ENCODE peak calls at places on chromosomes 6 and 20, in seven cellular contexts. N, K, R, V, W, T and D are unnamed samples.

GRCh38 chr6:139743629-139744028 is 369.2 kb upstream of the CITED2 start:
- DNase-seq in N (peak; percentile 94), K (peak; percentile 91), R (no peak), V (no peak), W (no peak), T (peak; percentile 81), D (no peak)

GRCh38 chr20:32153156-32153665 is 43.7 kb downstream of the TM9SF4 start:
- DNase-seq in N (no peak), K (no peak), R (no peak), V (no peak), W (no peak), T (no peak), D (no peak)

GRCh38 chr6:7919871-7920270 is 9.3 kb upstream of the TXNDC5 start:
- DNase-seq in N (peak; percentile 86), K (peak; percentile 92), R (no peak), V (no peak), W (no peak), T (no peak), D (no peak)

GRCh38 chr6:150076196-150076893 is 7.4 kb upstream of the ULBP3 start:
- DNase-seq in N (no peak), K (no peak), R (no peak), V (no peak), W (no peak), T (no peak), D (no peak)

GRCh38 chr6:90184334-90185298 is 112.0 kb downstream of the BACH2 start:
- DNase-seq in N (peak; percentile 44), K (peak; percentile 22), R (peak; percentile 42), V (no peak), W (no peak), T (no peak), D (no peak)

GRCh38 chr6:1131285-1132079 is 180.4 kb upstream of the FOXQ1 start:
- DNase-seq in N (peak; percentile 84), K (peak; percentile 2), R (no peak), V (no peak), W (no peak), T (peak; percentile 83), D (no peak)

GRCh38 chr6:151399679-151400078 is 8.3 kb upstream of the ZBTB2 start:
- DNase-seq in N (peak; percentile 46), K (no peak), R (no peak), V (no peak), W (no peak), T (no peak), D (no peak)

GRCh38 chr6:34272022-34272926 is 23.5 kb upstream of the SMIM29 start:
- DNase-seq in N (no peak), K (no peak), R (peak; percentile 8), V (no peak), W (no peak), T (no peak), D (no peak)

GRCh38 chr6:42138630-42139619 is 3.5 kb downstream of the C6orf132 start:
- DNase-seq in N (no peak), K (peak; percentile 42), R (no peak), V (no peak), W (no peak), T (peak; percentile 42), D (no peak)

GRCh38 chr6:156390621-156391378 is 386.4 kb upstream of the ARID1B start:
- DNase-seq in N (no peak), K (no peak), R (no peak), V (no peak), W (no peak), T (no peak), D (no peak)

GRCh38 chr20:8331740-8332412 is 199.8 kb downstream of the PLCB1 start:
- DNase-seq in N (no peak), K (peak; percentile 87), R (peak; percentile 45), V (peak; percentile 31), W (no peak), T (peak; percentile 77), D (no peak)

GRCh38 chr6:87939776-87940175 is 107.9 kb upstream of the SPACA1 start:
- DNase-seq in N (no peak), K (no peak), R (no peak), V (no peak), W (no peak), T (no peak), D (no peak)

GRCh38 chr6:33898771-33899170 is 95.0 kb upstream of the MLN start:
- DNase-seq in N (no peak), K (no peak), R (no peak), V (no peak), W (no peak), T (no peak), D (no peak)

GRCh38 chr6:121285041-121285440 is 49.2 kb downstream of the TBC1D32 start:
- DNase-seq in N (no peak), K (peak; percentile 74), R (no peak), V (no peak), W (no peak), T (peak; percentile 77), D (no peak)

GRCh38 chr20:59724457-59725366 is 120.4 kb downstream of the PHACTR3 start:
- DNase-seq in N (no peak), K (no peak), R (no peak), V (no peak), W (no peak), T (no peak), D (no peak)

GRCh38 chr6:56959094-56959493 is 4.2 kb downstream of the BEND6 start:
- DNase-seq in N (no peak), K (no peak), R (no peak), V (no peak), W (no peak), T (no peak), D (no peak)

GRCh38 chr6:92779758-92780157 is 639.6 kb downstream of the EPHA7 start:
- DNase-seq in N (peak; percentile 30), K (peak; percentile 67), R (peak; percentile 52), V (peak; percentile 16), W (no peak), T (peak; percentile 80), D (no peak)

GRCh38 chr6:36247691-36248090 is 22.2 kb upstream of the PNPLA1 start:
- DNase-seq in N (no peak), K (peak; percentile 85), R (no peak), V (no peak), W (no peak), T (no peak), D (no peak)

GRCh38 chr6:166344240-166344639 is 1.9 kb upstream of the SFT2D1 start:
- DNase-seq in N (no peak), K (no peak), R (no peak), V (no peak), W (no peak), T (no peak), D (no peak)

GRCh38 chr20:11582073-11582472 is 335.6 kb upstream of the BTBD3 start:
- DNase-seq in N (no peak), K (peak; percentile 70), R (no peak), V (no peak), W (no peak), T (no peak), D (no peak)

GRCh38 chr20:57498425-57499400 is 26.2 kb downstream of the CTCFL start:
- DNase-seq in N (peak; percentile 41), K (peak; percentile 44), R (no peak), V (no peak), W (no peak), T (peak; percentile 23), D (peak; percentile 41)

DNA sequence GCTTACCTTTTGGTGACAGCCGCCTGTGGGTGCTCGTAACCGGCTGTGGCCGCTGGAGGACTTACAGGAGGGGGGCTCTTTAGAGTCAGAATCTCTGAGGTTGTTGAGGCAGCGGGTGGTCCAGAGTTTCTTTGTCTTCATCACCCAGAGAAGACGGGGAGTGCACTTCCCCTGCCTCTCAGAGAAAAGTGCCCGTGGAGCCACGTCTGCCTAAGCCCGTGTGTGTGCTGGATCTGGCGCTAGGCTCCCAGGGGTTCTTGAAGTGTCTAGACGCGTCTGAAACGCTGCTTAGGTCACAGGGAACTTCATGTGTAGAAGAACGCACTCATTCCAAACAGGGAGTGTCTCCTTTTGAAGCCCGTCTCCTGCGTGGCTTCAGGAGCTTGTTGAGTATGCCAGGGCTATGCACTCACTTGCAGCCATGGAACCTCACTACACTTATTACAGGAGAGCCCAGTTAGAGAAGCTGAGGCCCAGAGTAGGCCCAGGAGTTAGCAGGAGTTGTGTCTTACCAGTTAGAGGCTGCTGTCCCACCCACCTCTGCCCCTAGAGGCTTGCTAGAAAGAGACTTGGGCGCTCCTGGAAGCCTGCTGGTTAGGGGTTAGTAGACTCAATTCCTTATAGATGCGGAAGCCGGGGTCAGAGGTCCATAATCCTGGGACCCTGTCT is 1.3 kb downstream of the LSM14B start:
- DNase-seq in N (no peak), K (peak; percentile 33), R (no peak), V (no peak), W (no peak), T (peak; percentile 33), D (no peak)
- TF ChIP-seq CTCF in N (no peak), K (no peak), R (no peak), V (no peak), W (no peak), T (peak; percentile 8), D (no peak)

GRCh38 chr6:15389759-15390723 is 144.2 kb downstream of the JARID2 start:
- DNase-seq in N (no peak), K (peak; percentile 73), R (no peak), V (no peak), W (no peak), T (peak; percentile 74), D (peak; percentile 61)
- TF ChIP-seq CTCF in N (peak; percentile 27), K (peak; percentile 78), R (peak; percentile 54), V (peak; percentile 58), W (no peak), T (peak; percentile 73), D (peak; percentile 79)

GRCh38 chr20:41604002-41604401 is 14.2 kb downstream of the CHD6 start:
- DNase-seq in N (no peak), K (no peak), R (no peak), V (no peak), W (no peak), T (no peak), D (no peak)
- TF ChIP-seq CTCF in N (no peak), K (peak; percentile 19), R (no peak), V (no peak), W (no peak), T (no peak), D (no peak)

GRCh38 chr20:46062621-46063020 is 27.1 kb downstream of the NCOA5 start:
- DNase-seq in N (no peak), K (no peak), R (no peak), V (no peak), W (no peak), T (no peak), D (no peak)

GRCh38 chr20:46062151-46062550 is 27.6 kb downstream of the NCOA5 start:
- DNase-seq in N (no peak), K (no peak), R (no peak), V (no peak), W (no peak), T (no peak), D (no peak)

GRCh38 chr20:46063151-46063550 is 26.6 kb downstream of the NCOA5 start:
- DNase-seq in N (no peak), K (no peak), R (no peak), V (no peak), W (no peak), T (no peak), D (no peak)

GRCh38 chr20:46060301-46060881 is 29.4 kb downstream of the NCOA5 start:
- DNase-seq in N (no peak), K (no peak), R (no peak), V (no peak), W (no peak), T (no peak), D (no peak)

DNA sequence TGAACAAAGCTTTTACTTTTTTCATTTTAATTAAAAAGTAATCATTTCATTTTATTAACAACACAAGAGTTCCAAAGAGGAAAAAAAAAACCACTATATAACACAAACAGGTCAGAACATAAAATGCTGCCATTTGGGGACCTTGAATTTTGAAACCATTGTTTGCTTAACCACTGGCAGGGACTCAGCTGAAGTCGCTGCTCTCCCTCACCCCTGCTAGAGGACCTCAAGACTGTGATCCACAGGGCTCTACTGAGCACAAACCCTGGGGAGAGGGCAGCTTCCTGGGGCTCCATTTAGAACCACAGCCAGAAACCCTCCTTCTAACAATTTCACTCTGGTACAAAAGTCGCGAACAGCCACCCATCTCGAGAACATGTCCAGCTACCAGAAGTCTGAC is 28.8 kb downstream of the NCOA5 start:
- DNase-seq in N (no peak), K (no peak), R (no peak), V (no peak), W (no peak), T (no peak), D (no peak)
- TF ChIP-seq CTCF in N (no peak), K (no peak), R (no peak), V (no peak), W (no peak), T (no peak), D (no peak)